ENCODE peak calls at places on chromosomes 5 and 9, in seven cellular contexts. G is hepatocyte, Z is cardiac muscle cell, N is ascending aorta, Q is psoas muscle, M is A549, L is fibroblast of lung. F is an unnamed sample. For H3K4me1, the result is how much of the 10 kb centered on the place peaks cover.

GRCh38 chr9:5557606-5558587 is 47.6 kb downstream of the PDCD1LG2 start:
- DNase-seq in G (no peak), Q (no peak), N (no peak), L (peak), Z (peak), M (no peak), F (no peak)

GRCh38 chr9:88828018-88828417 is 163.2 kb upstream of the S1PR3 start:
- DNase-seq in N (no peak), M (no peak), Q (no peak), L (no peak), Z (peak), G (no peak), F (no peak)

GRCh38 chr5:39194466-39195136 is 24.8 kb downstream of the FYB1 start:
- DNase-seq in N (no peak), L (peak), Z (peak), G (peak), Q (peak), M (peak), F (no peak)

GRCh38 chr5:112005533-112005926 is 248.5 kb upstream of the NREP start:
- DNase-seq in G (no peak), Z (no peak), L (peak), Q (no peak), N (no peak), M (no peak), F (no peak)

GRCh38 chr9:72592501-72593403 is 71.3 kb downstream of the TMC1 start:
- DNase-seq in L (peak), N (no peak), G (peak), Z (peak), M (peak), Q (no peak), F (peak)

GRCh38 chr5:145680744-145681143 is 154.4 kb downstream of the PRELID2 start:
- DNase-seq in G (no peak), L (no peak), Z (peak), M (no peak), N (no peak), Q (no peak), F (no peak)

GRCh38 chr5:78624011-78624541 is 24.5 kb downstream of the LHFPL2 start:
- DNase-seq in Z (no peak), L (peak), G (no peak), M (no peak), Q (no peak), N (no peak), F (no peak)

GRCh38 chr5:156942064-156942463 is 21.0 kb downstream of the TIMD4 start:
- DNase-seq in M (no peak), Q (no peak), N (no peak), Z (no peak), L (no peak), G (no peak), F (no peak)

GRCh38 chr5:157271740-157272271 is 5.9 kb downstream of the CYFIP2 start:
- DNase-seq in Z (no peak), N (peak), L (no peak), M (no peak), G (no peak), Q (no peak), F (no peak)

GRCh38 chr9:134239939-134240338 is 75.6 kb upstream of the RNU6ATAC start:
- DNase-seq in L (no peak), M (no peak), G (no peak), N (no peak), Z (no peak), Q (no peak), F (no peak)

GRCh38 chr5:173882632-173883031 is 5.5 kb upstream of the CPEB4 start:
- DNase-seq in L (peak), Z (no peak), G (no peak), Q (no peak), M (no peak), N (no peak), F (peak)

GRCh38 chr5:97550164-97550563 is 367.1 kb upstream of the RIOK2 start:
- DNase-seq in N (no peak), Z (peak), M (no peak), Q (no peak), L (peak), G (no peak), F (no peak)

GRCh38 chr5:171387970-171388815 is 544 bp downstream of the NPM1 start:
- DNase-seq in Z (peak), L (peak), M (peak), G (peak), N (peak), Q (peak), F (peak)

GRCh38 chr5:54021413-54022155 is 288.8 kb downstream of the ARL15 start:
- DNase-seq in Q (no peak), M (no peak), Z (peak), L (peak), G (no peak), N (no peak), F (no peak)

GRCh38 chr5:82019342-82020138 is 47.7 kb downstream of the ATG10 start:
- DNase-seq in Q (no peak), N (no peak), Z (no peak), M (no peak), L (no peak), G (peak), F (no peak)

GRCh38 chr9:130235558-130236435 is 29.8 kb upstream of the HMCN2 start:
- DNase-seq in Q (peak), M (peak), N (peak), L (peak), Z (peak), G (peak), F (peak)

GRCh38 chr9:111483419-111483861 is 743 bp downstream of the ECPAS start:
- DNase-seq in Z (no peak), N (peak), G (peak), M (no peak), Q (no peak), L (no peak), F (peak)

GRCh38 chr9:23322392-23322791 is 503.6 kb downstream of the ELAVL2 start:
- DNase-seq in Q (no peak), Z (no peak), G (peak), N (no peak), L (no peak), M (no peak), F (no peak)

GRCh38 chr5:963310-963672 is 45.3 kb upstream of the NKD2 start:
- DNase-seq in M (no peak), Q (no peak), L (no peak), N (no peak), Z (no peak), G (no peak), F (no peak)

GRCh38 chr9:130213898-130214761 is 41.9 kb downstream of the NCS1 start:
- DNase-seq in Q (no peak), Z (peak), M (no peak), L (peak), G (peak), N (no peak), F (no peak)

GRCh38 chr5:173771058-173771742 is 116.9 kb upstream of the CPEB4 start:
- DNase-seq in N (no peak), G (peak), M (no peak), Z (peak), Q (no peak), L (no peak), F (no peak)

GRCh38 chr5:159965031-159965837 is 43.7 kb upstream of the TTC1 start:
- DNase-seq in L (peak), Q (peak), Z (peak), G (peak), N (peak), M (peak), F (peak)

GRCh38 chr9:2345013-2345412 is 276.6 kb upstream of the VLDLR start:
- DNase-seq in M (no peak), L (no peak), Q (no peak), Z (no peak), N (no peak), G (no peak), F (no peak)

GRCh38 chr9:35490155-35490909 is 421 bp downstream of the RUSC2 start:
- DNase-seq in L (no peak), Q (peak), G (peak), M (no peak), N (no peak), Z (no peak), F (peak)

GRCh38 chr9:6055213-6055612 is 39.8 kb upstream of the RANBP6 start:
- DNase-seq in L (peak), M (peak), Q (no peak), Z (peak), G (peak), N (no peak), F (peak)

GRCh38 chr9:134641173-134641985 is at the start of gene COL5A1:
- DNase-seq in Q (peak), N (peak), Z (peak), G (peak), L (peak), M (peak), F (peak)

GRCh38 chr5:104352954-104353353 is 790.4 kb upstream of the NUDT12 start:
- DNase-seq in L (no peak), Q (no peak), N (no peak), M (no peak), G (no peak), Z (no peak), F (no peak)

GRCh38 chr5:124583469-124584350 is 162.7 kb downstream of the ZNF608 start:
- DNase-seq in Q (no peak), L (peak), Z (peak), N (no peak), G (peak), M (peak), F (peak)

GRCh38 chr5:67414712-67415111 is 218.1 kb upstream of the CD180 start:
- DNase-seq in Q (no peak), M (no peak), Z (peak), L (peak), G (no peak), N (no peak), F (no peak)

GRCh38 chr9:37947431-37947830 is 43.5 kb upstream of the SLC25A51 start:
- DNase-seq in Q (no peak), G (no peak), M (no peak), N (no peak), L (no peak), Z (no peak), F (no peak)

GRCh38 chr5:146073239-146073900 is 32.0 kb downstream of the PLAC8L1 start:
- DNase-seq in N (no peak), Q (no peak), Z (no peak), M (no peak), G (no peak), L (no peak), F (no peak)

GRCh38 chr5:38847549-38848341 is 1.9 kb downstream of the OSMR start:
- DNase-seq in M (peak), G (no peak), L (peak), Z (no peak), N (no peak), Q (no peak), F (no peak)

GRCh38 chr5:172491481-172491880 is 37.2 kb upstream of the SH3PXD2B start:
- DNase-seq in M (no peak), Z (no peak), N (peak), Q (no peak), L (no peak), G (no peak), F (no peak)

GRCh38 chr9:84860423-84861115 is 191.0 kb downstream of the NTRK2 start:
- DNase-seq in Z (no peak), L (peak), Q (no peak), M (no peak), N (no peak), G (no peak), F (no peak)

GRCh38 chr9:110050925-110051355 is 157.0 kb downstream of the C9orf152 start:
- DNase-seq in Z (peak), N (peak), Q (no peak), M (peak), L (peak), G (no peak), F (peak)

GRCh38 chr9:105311317-105311716 is 66.9 kb downstream of the SLC44A1 start:
- DNase-seq in G (peak), M (no peak), Q (no peak), N (no peak), L (no peak), Z (no peak), F (no peak)

GRCh38 chr5:131611064-131611381 is 24.0 kb downstream of the RAPGEF6 start:
- DNase-seq in N (no peak), M (no peak), Q (no peak), L (no peak), Z (no peak), G (no peak), F (no peak)
- H3K4me3 ChIP-seq in N (no peak), M (no peak), Q (no peak), L (no peak), Z (no peak), G (no peak), F (no peak)

GRCh38 chr5:138033275-138033808 is 463 bp upstream of the FAM13B start:
- DNase-seq in Z (no peak), G (no peak), L (peak), N (no peak), M (no peak), Q (no peak), F (peak)
- H3K4me1 ChIP-seq in Z (under half), G (under half), L (under half), N (under half), M (under half), Q (under half), F (under half)

GRCh38 chr5:93601433-93602175 is 18.6 kb downstream of the NR2F1 start:
- DNase-seq in M (no peak), L (peak), N (no peak), G (no peak), Z (no peak), Q (no peak), F (no peak)

GRCh38 chr5:93604119-93604963 is 21.3 kb downstream of the NR2F1 start:
- DNase-seq in G (no peak), Z (peak), N (no peak), Q (peak), L (peak), M (no peak), F (no peak)

GRCh38 chr5:93602261-93603149 is 19.5 kb downstream of the NR2F1 start:
- DNase-seq in Z (no peak), N (no peak), G (no peak), L (peak), M (no peak), Q (no peak), F (no peak)

GRCh38 chr5:93603191-93603590 is 20.2 kb downstream of the NR2F1 start:
- DNase-seq in Z (no peak), N (no peak), G (no peak), M (no peak), L (peak), Q (no peak), F (no peak)

GRCh38 chr5:93603711-93604118 is 20.7 kb downstream of the NR2F1 start:
- DNase-seq in Q (no peak), G (no peak), L (peak), M (no peak), N (no peak), Z (no peak), F (no peak)
- H3K4me3 ChIP-seq in Q (peak), G (no peak), L (peak), M (no peak), N (peak), Z (no peak), F (no peak)

GRCh38 chr9:99184427-99185327 is 37.1 kb downstream of the ALG2 start:
- DNase-seq in N (peak), G (peak), Z (peak), M (peak), Q (peak), L (peak), F (peak)
- H3K4me1 ChIP-seq in N (under half), G (under half), Z (under half), M (under half), Q (under half), L (under half), F (under half)

DNA sequence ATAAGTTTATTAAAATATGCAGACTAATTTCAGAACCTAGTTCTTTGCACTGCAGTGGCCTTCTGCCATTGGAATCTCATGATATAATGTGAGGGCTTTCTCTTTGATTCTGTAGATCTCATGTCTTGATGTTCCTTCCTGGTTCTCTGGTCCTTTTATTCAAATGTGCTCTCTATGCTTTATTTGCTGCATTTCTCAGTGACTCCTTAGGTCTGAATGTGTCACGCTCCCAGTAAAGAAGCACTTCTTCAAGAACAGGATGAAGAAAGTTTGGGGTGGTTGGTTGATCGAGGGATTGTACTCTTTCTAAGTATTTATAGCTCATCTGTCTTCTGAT is 122.6 kb downstream of the GDNF start:
- DNase-seq in Q (no peak), Z (no peak), G (no peak), L (no peak), M (no peak), N (no peak), F (no peak)
- H3K4me3 ChIP-seq in Q (no peak), Z (no peak), G (no peak), L (no peak), M (no peak), N (no peak), F (no peak)

DNA sequence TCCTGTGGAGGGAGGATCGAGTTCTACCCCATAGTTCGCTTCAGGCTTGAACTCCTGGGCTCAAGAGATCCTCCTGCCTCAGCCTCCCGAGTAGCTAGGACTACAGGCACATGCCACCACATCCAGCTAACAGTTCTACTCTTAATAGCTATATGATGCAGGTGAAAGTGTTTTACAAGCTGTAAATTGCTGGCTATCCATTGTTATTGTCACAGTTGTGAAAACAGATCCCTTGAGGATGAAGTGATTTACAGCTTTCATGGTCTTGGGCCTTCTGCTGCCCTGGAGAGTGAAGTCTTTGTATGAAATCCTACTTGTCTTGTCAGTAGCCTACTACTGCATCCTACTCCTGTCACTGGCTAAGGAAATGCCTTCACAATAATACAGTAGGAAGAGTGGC is 48.0 kb downstream of the GRAMD2B start:
- DNase-seq in Z (no peak), M (no peak), Q (no peak), N (no peak), G (no peak), L (no peak), F (no peak)
- H3K4me1 ChIP-seq in Z (under half), M (under half), Q (under half), N (under half), G (under half), L (under half), F (under half)

GRCh38 chr9:14868772-14869583 is 41.2 kb downstream of the FREM1 start:
- DNase-seq in Z (no peak), M (no peak), Q (no peak), L (no peak), G (no peak), N (no peak), F (no peak)
- H3K4me3 ChIP-seq in Z (no peak), M (no peak), Q (no peak), L (no peak), G (no peak), N (no peak), F (no peak)

GRCh38 chr9:94807556-94807955 is 81.1 kb downstream of the AOPEP start:
- DNase-seq in Q (no peak), Z (no peak), G (no peak), M (no peak), L (no peak), N (no peak), F (no peak)
- H3K4me1 ChIP-seq in Q (under half), Z (under half), G (under half), M (half or more), L (under half), N (under half), F (under half)

DNA sequence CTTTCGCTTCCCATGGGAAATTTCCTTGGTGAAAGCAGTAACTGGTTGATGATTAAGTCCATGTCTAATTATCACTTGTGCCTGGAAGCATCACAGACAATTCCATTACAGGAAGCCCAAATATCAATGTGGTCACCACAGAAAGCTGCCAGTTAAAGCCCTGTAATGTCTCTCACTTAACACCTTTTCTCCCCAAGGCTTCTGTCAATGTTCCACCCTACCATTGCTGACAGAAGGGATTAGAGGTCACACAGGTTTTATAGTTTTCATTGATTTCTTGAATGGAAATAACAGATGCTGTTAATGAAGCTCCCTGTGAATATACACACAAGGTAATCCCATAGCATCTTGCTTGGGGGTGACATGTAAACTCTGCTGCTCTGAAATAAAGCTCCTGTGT is 279.2 kb downstream of the COX7C start:
- DNase-seq in Z (no peak), N (no peak), L (no peak), Q (no peak), M (no peak), G (no peak), F (no peak)
- H3K4me3 ChIP-seq in Z (no peak), N (no peak), L (no peak), Q (no peak), M (no peak), G (no peak), F (no peak)

GRCh38 chr5:150633424-150633823 is 7.0 kb upstream of the SYNPO start:
- DNase-seq in L (no peak), Z (no peak), Q (peak), N (no peak), M (no peak), G (no peak), F (no peak)
- H3K4me1 ChIP-seq in L (under half), Z (under half), Q (half or more), N (half or more), M (half or more), G (under half), F (half or more)

F was measured in SJSA1.